ENCODE peak calls at places on chromosomes 16 and 17, in seven cellular contexts. T, L, M, F, Y, V and O are unnamed samples.

GRCh38 chr16:50121278-50121677 is 31.8 kb upstream of the TENT4B start:
- DNase-seq in V (peak; percentile 70), T (no peak), Y (no peak), L (no peak), F (no peak), M (no peak), O (no peak)

GRCh38 chr16:1532771-1533170 is 695 bp upstream of the TMEM204 start:
- DNase-seq in V (no peak), M (no peak), T (no peak), Y (no peak), F (no peak), L (no peak), O (no peak)

GRCh38 chr17:3843935-3844516 is 2.0 kb downstream of the NCBP3 start:
- DNase-seq in Y (peak; percentile 38), T (peak; percentile 72), V (peak; percentile 59), M (peak; percentile 58), F (peak; percentile 56), L (no peak), O (peak; percentile 81)

GRCh38 chr17:73645050-73645871 is 1.0 kb upstream of the SDK2 start:
- DNase-seq in V (no peak), T (peak; percentile 50), F (no peak), Y (peak; percentile 66), L (no peak), M (peak; percentile 94), O (no peak)

GRCh38 chr16:81708459-81709368 is 70.4 kb upstream of the PLCG2 start:
- DNase-seq in Y (no peak), L (no peak), M (no peak), F (no peak), V (no peak), T (no peak), O (no peak)

GRCh38 chr16:67407788-67408452 is 8.4 kb downstream of the ZDHHC1 start:
- DNase-seq in M (no peak), Y (no peak), T (no peak), V (no peak), F (no peak), L (no peak), O (no peak)

GRCh38 chr17:44123356-44124117 is at the start of gene HDAC5:
- DNase-seq in Y (peak; percentile 89), M (peak; percentile 97), L (peak; percentile 91), T (peak; percentile 96), F (peak; percentile 90), V (peak; percentile 95), O (peak; percentile 97)

GRCh38 chr16:88759245-88759975 is 25.6 kb downstream of the PIEZO1 start:
- DNase-seq in F (no peak), M (peak; percentile 79), V (no peak), T (no peak), L (peak; percentile 49), Y (no peak), O (peak; percentile 74)

GRCh38 chr17:40616592-40616991 is 31.0 kb downstream of the SMARCE1 start:
- DNase-seq in V (no peak), M (no peak), T (no peak), Y (no peak), L (no peak), F (no peak), O (no peak)

GRCh38 chr17:73278465-73279453 is 17.1 kb upstream of the CPSF4L start:
- DNase-seq in L (no peak), T (no peak), M (no peak), Y (no peak), V (no peak), F (no peak), O (no peak)

GRCh38 chr16:87634411-87634810 is 32.1 kb downstream of the JPH3 start:
- DNase-seq in Y (no peak), M (no peak), L (no peak), T (no peak), F (no peak), V (no peak), O (no peak)

GRCh38 chr16:12971216-12971615 is 69.8 kb downstream of the SHISA9 start:
- DNase-seq in Y (peak; percentile 95), V (no peak), F (no peak), L (no peak), T (no peak), M (no peak), O (no peak)

GRCh38 chr16:90077757-90078593 is 844 bp upstream of the PRDM7 start:
- DNase-seq in F (no peak), V (peak; percentile 60), T (peak; percentile 68), L (peak; percentile 42), Y (no peak), M (peak; percentile 33), O (peak; percentile 61)

GRCh38 chr17:76189741-76190140 is 48.7 kb upstream of the FOXJ1 start:
- DNase-seq in V (no peak), M (no peak), L (no peak), Y (no peak), F (no peak), T (no peak), O (no peak)

GRCh38 chr17:48637323-48638260 is 11.4 kb upstream of the HOXB9 start:
- DNase-seq in V (no peak), F (no peak), T (no peak), M (no peak), Y (peak; percentile 74), L (peak; percentile 85), O (no peak)

DNA sequence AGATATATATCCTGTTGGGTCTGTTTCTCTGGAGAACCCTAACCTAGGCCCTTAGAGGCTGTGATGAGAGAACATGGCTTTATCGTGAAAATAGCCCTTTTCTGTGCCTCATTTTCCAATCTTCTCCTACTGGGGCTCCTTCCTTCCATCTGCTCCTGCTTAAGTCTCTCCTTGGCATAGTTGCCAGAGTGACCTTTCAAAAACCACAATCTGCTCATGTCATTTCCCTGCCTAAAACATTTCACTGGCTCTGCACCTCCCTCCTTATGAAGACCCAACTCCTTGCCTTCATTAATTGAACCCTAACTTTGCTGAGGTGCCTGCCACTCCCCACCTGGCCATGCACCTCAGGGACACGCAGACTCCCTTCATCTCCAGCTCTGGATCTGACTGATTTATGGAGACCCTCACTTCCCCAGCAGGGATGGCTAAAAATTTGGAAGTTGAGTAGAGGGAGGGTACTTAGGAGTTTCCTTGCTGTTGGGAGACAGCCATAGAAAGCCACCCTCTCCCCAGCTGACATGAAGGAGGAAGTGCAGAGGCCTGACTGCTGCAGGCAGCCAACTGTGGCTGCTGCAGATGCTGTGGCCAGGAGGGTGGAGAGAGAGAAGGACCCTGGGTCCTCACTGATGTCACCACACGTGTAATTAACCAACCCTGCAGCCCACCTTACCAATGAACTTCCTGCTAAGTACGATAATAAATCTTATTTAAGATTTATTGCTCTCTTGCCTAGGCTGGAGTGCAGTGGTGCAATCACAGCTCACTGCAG is 6.3 kb upstream of the GGA2 start:
- DNase-seq in V (no peak), F (no peak), T (peak; percentile 95), L (no peak), M (no peak), Y (no peak), O (peak; percentile 87)
- H4K20me1 ChIP-seq in V (no peaks in the 10 kb centered on the region), F (no peaks in the 10 kb centered on the region), T (no peaks in the 10 kb centered on the region), L (no peaks in the 10 kb centered on the region), M (no peaks in the 10 kb centered on the region), Y (no peaks in the 10 kb centered on the region), O (no peaks in the 10 kb centered on the region)

GRCh38 chr16:85620403-85620802 is 7.3 kb downstream of the GSE1 start:
- DNase-seq in L (no peak), V (no peak), M (no peak), F (no peak), T (no peak), Y (no peak), O (no peak)

GRCh38 chr16:85616608-85617311 is 3.6 kb downstream of the GSE1 start:
- DNase-seq in F (no peak), V (no peak), L (no peak), M (no peak), Y (no peak), T (peak; percentile 36), O (no peak)

GRCh38 chr16:85617948-85618347 is 4.8 kb downstream of the GSE1 start:
- DNase-seq in Y (no peak), F (no peak), L (no peak), V (no peak), T (no peak), M (no peak), O (no peak)

GRCh38 chr16:85618509-85618908 is 5.4 kb downstream of the GSE1 start:
- DNase-seq in V (no peak), Y (no peak), F (no peak), M (no peak), L (no peak), T (no peak), O (no peak)

GRCh38 chr16:85619089-85619850 is 6.1 kb downstream of the GSE1 start:
- DNase-seq in Y (no peak), F (no peak), V (no peak), M (no peak), L (no peak), T (no peak), O (no peak)
- H4K20me1 ChIP-seq in Y (no peaks in the 10 kb centered on the region), F (peaks cover 16% of the 10 kb centered on the region), V (no peaks in the 10 kb centered on the region), M (peaks cover 86% of the 10 kb centered on the region), L (peaks cover 98% of the 10 kb centered on the region), T (peaks cover 19% of the 10 kb centered on the region), O (peaks cover 4% of the 10 kb centered on the region)

DNA sequence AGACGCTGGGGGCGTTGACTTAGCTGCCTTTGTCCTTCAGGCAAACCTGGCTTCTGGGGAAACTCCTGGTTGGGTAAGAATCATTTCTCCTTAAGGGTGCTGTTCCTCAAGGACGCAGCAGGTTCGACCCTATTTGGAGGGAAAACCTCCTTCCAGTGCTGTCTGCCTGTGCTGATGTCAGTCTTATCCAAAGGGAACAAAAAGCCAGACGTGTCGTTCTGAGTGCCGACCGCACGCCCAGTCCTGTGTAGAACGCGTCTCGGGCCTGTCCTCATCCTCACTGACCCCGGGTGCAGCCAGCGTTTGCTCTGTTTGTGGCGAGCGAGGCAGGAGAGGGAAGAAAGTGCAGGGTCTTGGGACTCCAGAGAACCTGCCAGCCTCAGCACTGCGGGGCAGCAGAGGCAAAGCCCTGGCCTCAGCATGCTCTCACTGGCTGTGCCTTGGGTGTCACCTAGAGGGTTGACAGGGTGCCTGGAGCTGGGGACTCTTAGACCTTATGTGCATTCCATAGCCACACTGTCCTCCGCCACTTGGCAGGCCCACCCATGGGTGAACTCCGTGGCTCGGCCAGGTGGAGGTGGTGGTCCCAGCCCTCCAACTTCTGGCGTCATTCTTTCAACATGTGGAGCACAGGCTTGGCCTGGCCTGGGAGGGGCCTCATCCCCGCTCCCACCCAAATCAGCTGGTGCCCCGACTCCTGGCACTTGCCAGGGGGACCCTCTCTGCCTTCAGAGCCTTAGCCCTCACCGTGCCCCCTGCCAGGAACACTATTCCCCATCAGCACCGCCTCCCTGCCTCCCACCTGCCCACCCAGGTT is 6.0 kb downstream of the SNN start:
- DNase-seq in Y (no peak), M (no peak), T (no peak), F (no peak), V (peak; percentile 6), L (no peak), O (peak; percentile 56)
- H4K20me1 ChIP-seq in Y (no peaks in the 10 kb centered on the region), M (peaks cover 100% of the 10 kb centered on the region), T (peaks cover 5% of the 10 kb centered on the region), F (no peaks in the 10 kb centered on the region), V (peaks cover 26% of the 10 kb centered on the region), L (peaks cover 97% of the 10 kb centered on the region), O (peaks cover 9% of the 10 kb centered on the region)

GRCh38 chr16:84629580-84629979 is 11.7 kb upstream of the COTL1 start:
- DNase-seq in V (no peak), T (no peak), M (no peak), L (no peak), F (no peak), Y (no peak), O (no peak)
- H4K20me1 ChIP-seq in V (no peaks in the 10 kb centered on the region), T (no peaks in the 10 kb centered on the region), M (no peaks in the 10 kb centered on the region), L (no peaks in the 10 kb centered on the region), F (no peaks in the 10 kb centered on the region), Y (no peaks in the 10 kb centered on the region), O (no peaks in the 10 kb centered on the region)